ENCODE peak calls at places on chromosome 5, in eight cellular contexts. U, T, N, E, W, L, C and P are unnamed samples.

GRCh38 chr5:142888469-142889085 is 118.4 kb downstream of the ARHGAP26 start:
- DNase-seq in T (peak), N (no peak), L (no peak), W (no peak), U (peak), E (no peak), C (peak), P (no peak)

GRCh38 chr5:7321724-7322123 is 74.2 kb upstream of the ADCY2 start:
- DNase-seq in U (no peak), W (no peak), T (no peak), L (peak), E (no peak), N (no peak), C (no peak), P (no peak)

GRCh38 chr5:96219580-96220281 is 213.3 kb downstream of the PCSK1 start:
- DNase-seq in T (no peak), N (no peak), U (peak), W (no peak), L (no peak), C (no peak), E (no peak), P (no peak)

GRCh38 chr5:90747693-90748092 is 189.1 kb downstream of the ADGRV1 start:
- DNase-seq in C (no peak), U (peak), E (no peak), W (no peak), T (no peak), L (no peak), N (no peak), P (no peak)

GRCh38 chr5:15682122-15682521 is 182.1 kb downstream of the FBXL7 start:
- DNase-seq in W (no peak), C (no peak), L (no peak), T (no peak), N (no peak), E (no peak), U (peak), P (no peak)

GRCh38 chr5:31741496-31741895 is 102.6 kb downstream of the PDZD2 start:
- DNase-seq in W (no peak), N (no peak), T (no peak), E (peak), C (no peak), U (no peak), L (no peak), P (no peak)

GRCh38 chr5:118703241-118703640 is 285.1 kb downstream of the DTWD2 start:
- DNase-seq in N (no peak), U (no peak), C (no peak), T (no peak), L (no peak), W (no peak), E (no peak), P (no peak)

GRCh38 chr5:128338649-128339048 is 199.4 kb downstream of the FBN2 start:
- DNase-seq in N (no peak), L (no peak), U (no peak), E (no peak), W (no peak), T (no peak), C (no peak), P (no peak)

GRCh38 chr5:108372369-108372768 is 9.5 kb downstream of the FBXL17 start:
- DNase-seq in U (no peak), C (no peak), W (no peak), E (no peak), N (no peak), T (no peak), L (no peak), P (no peak)

GRCh38 chr5:36301858-36302603 is at the start of gene RANBP3L:
- DNase-seq in C (peak), E (no peak), U (peak), W (no peak), L (no peak), N (peak), T (no peak), P (no peak)

GRCh38 chr5:167934561-167934971 is 356.9 kb upstream of the WWC1 start:
- DNase-seq in N (no peak), C (no peak), T (no peak), E (no peak), L (no peak), U (peak), W (no peak), P (no peak)

GRCh38 chr5:181039471-181039870 is 595 bp upstream of the BTNL9 start:
- DNase-seq in L (no peak), C (no peak), U (no peak), E (no peak), N (no peak), T (no peak), W (no peak), P (no peak)

GRCh38 chr5:131064669-131065371 is 100.2 kb downstream of the HINT1 start:
- DNase-seq in U (no peak), C (no peak), L (no peak), E (no peak), W (no peak), T (no peak), N (no peak), P (no peak)

GRCh38 chr5:129249891-129250290 is 155.3 kb downstream of the ISOC1 start:
- DNase-seq in E (no peak), L (no peak), T (no peak), C (no peak), N (no peak), W (no peak), U (no peak), P (no peak)

GRCh38 chr5:151034422-151035379 is 14.3 kb downstream of the GPX3 start:
- DNase-seq in L (no peak), N (no peak), W (no peak), C (no peak), E (no peak), T (no peak), U (peak), P (no peak)

GRCh38 chr5:109739741-109740140 is 50.0 kb downstream of the MAN2A1 start:
- DNase-seq in E (no peak), C (no peak), N (no peak), L (no peak), U (peak), T (no peak), W (peak), P (no peak)

GRCh38 chr5:160133071-160133917 is 14.0 kb upstream of the PWWP2A start:
- DNase-seq in C (no peak), E (peak), U (no peak), T (no peak), N (peak), W (peak), L (no peak), P (no peak)

GRCh38 chr5:53422539-53422938 is 57.9 kb upstream of the FST start:
- DNase-seq in T (no peak), U (peak), C (no peak), L (no peak), E (no peak), W (no peak), N (no peak), P (no peak)

GRCh38 chr5:162377895-162378294 is 310.3 kb downstream of the GABRG2 start:
- DNase-seq in W (no peak), E (no peak), N (no peak), T (no peak), U (no peak), C (no peak), L (no peak), P (no peak)

GRCh38 chr5:61087921-61088320 is 74.3 kb downstream of the SMIM15 start:
- DNase-seq in E (no peak), T (no peak), N (no peak), U (no peak), L (no peak), W (no peak), C (no peak), P (no peak)

DNA sequence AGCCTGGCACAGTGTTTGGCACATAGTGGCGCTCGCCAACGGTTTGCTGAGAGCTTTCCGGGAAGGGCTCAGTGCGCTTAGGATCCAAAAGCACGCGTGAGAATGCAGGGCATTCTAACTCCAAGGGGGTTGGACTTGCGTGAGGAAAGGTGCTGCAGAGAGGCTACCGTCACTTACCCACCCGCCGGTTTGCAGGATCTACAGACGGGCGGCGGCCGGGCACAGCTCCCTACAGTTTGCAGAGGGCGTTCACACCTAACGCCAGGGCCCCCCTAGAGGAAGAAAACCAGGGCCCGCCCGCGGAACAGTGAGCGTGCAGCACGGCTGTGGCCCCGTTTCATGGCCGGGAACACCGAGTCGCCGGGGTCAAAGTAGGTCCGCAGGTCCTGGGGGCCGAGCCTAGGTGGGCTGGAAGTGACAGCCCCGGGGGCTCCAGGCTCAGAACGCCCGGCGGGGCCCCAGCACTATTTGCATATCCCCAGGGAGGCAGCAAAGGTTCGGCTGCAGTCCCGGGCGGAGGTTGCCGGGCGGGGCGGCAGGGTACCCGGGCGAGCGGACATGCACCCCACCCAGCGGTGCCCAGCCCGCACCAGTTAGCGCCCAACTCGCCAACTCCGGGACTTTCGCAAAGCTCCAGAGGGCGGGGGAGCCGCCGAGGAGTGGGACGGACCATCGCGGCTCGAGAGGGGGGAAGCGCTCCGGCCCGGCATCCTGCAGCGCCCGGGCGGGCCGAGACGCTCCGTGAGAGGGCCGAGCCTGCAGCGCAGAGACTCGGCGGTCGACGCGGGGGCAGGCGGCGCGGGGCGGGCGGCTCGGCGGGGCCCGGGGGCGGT is 498 bp upstream of the GALNT10 start:
- DNase-seq in C (peak), T (peak), U (peak), E (peak), W (peak), L (no peak), N (peak), P (peak)
- TF ChIP-seq CTCF in C (peak), T (peak), U (peak), E (peak), W (peak), L (peak), N (peak), P (peak)

GRCh38 chr5:1806974-1807373 is 5.8 kb downstream of the NDUFS6 start:
- DNase-seq in U (no peak), L (no peak), E (no peak), T (no peak), N (no peak), C (no peak), W (no peak), P (no peak)
- TF ChIP-seq CTCF in U (no peak), L (no peak), E (no peak), T (no peak), N (no peak), C (no peak), W (no peak), P (no peak)

DNA sequence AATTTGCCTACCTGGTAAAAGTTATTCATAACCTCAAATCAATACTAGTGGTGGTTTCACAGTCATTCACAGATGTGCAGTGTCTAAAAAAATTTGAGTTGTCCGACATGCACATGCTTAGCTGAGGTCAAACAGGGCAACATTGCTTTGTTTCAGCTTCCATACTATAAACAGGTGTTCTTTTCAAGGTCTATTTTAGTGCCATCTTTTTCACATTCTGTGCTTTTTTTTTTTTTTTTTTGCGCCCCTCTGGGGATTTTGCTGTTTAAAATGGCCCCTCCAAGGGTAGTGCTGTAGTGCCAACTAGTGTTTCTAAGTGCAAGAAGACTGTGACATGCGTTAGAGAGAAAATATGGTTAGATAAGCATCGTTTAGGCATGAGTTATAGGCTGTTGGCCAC is 14.5 kb downstream of the PHAX start:
- DNase-seq in C (peak), T (no peak), E (no peak), L (no peak), U (no peak), W (no peak), N (no peak), P (no peak)
- TF ChIP-seq CTCF in C (no peak), T (no peak), E (no peak), L (no peak), U (no peak), W (no peak), N (no peak), P (no peak)

GRCh38 chr5:91929522-91929817 is 546.4 kb upstream of the ARRDC3 start:
- DNase-seq in W (no peak), N (no peak), C (no peak), L (no peak), U (no peak), T (no peak), E (no peak), P (no peak)
- TF ChIP-seq CTCF in W (peak), N (no peak), C (no peak), L (no peak), U (no peak), T (no peak), E (no peak), P (no peak)

GRCh38 chr5:472076-472655 is 29.2 kb downstream of the EXOC3 start:
- DNase-seq in E (peak), T (peak), W (no peak), L (no peak), U (peak), C (no peak), N (peak), P (no peak)
- TF ChIP-seq CTCF in E (no peak), T (no peak), W (no peak), L (no peak), U (no peak), C (no peak), N (no peak), P (no peak)